ENCODE peak calls at places on chromosome 7, in nine cellular contexts. K, A, O, I, H, J, D, G and Y are unnamed samples.

GRCh38 chr7:9557853-9558252 is 1124.4 kb downstream of the NXPH1 start:
- DNase-seq in K (no peak), A (no peak), O (no peak), I (no peak), H (no peak), J (no peak), D (no peak), G (no peak), Y (no peak)

GRCh38 chr7:138887085-138887705 is 89.2 kb upstream of the ATP6V0A4 start:
- DNase-seq in K (no peak), A (no peak), O (no peak), I (no peak), H (no peak), J (no peak), D (no peak), G (no peak), Y (no peak)

GRCh38 chr7:151599401-151600227 is 79.9 kb upstream of the RHEB start:
- DNase-seq in K (peak; percentile 53), A (peak; percentile 94), O (peak; percentile 69), I (no peak), H (no peak), J (peak; percentile 71), D (no peak), G (peak; percentile 71), Y (no peak)

GRCh38 chr7:47333959-47334358 is 248.0 kb downstream of the TNS3 start:
- DNase-seq in K (no peak), A (no peak), O (no peak), I (peak; percentile 42), H (no peak), J (no peak), D (no peak), G (no peak), Y (no peak)

GRCh38 chr7:117134885-117135552 is 181.7 kb downstream of the ST7 start:
- DNase-seq in K (no peak), A (no peak), O (no peak), I (no peak), H (no peak), J (no peak), D (no peak), G (no peak), Y (peak; percentile 15)

GRCh38 chr7:93921607-93922446 is at the start of gene GNG11:
- DNase-seq in K (peak; percentile 87), A (peak; percentile 79), O (peak; percentile 36), I (peak; percentile 96), H (no peak), J (peak; percentile 31), D (peak; percentile 35), G (no peak), Y (peak; percentile 58)

GRCh38 chr7:115300228-115300870 is 378.5 kb downstream of the MDFIC start:
- DNase-seq in K (no peak), A (peak; percentile 46), O (peak; percentile 4), I (no peak), H (no peak), J (peak; percentile 69), D (no peak), G (peak; percentile 53), Y (no peak)

GRCh38 chr7:75064801-75065200 is 8.8 kb downstream of the RCC1L start:
- DNase-seq in K (no peak), A (no peak), O (no peak), I (no peak), H (no peak), J (no peak), D (no peak), G (no peak), Y (no peak)

DNA sequence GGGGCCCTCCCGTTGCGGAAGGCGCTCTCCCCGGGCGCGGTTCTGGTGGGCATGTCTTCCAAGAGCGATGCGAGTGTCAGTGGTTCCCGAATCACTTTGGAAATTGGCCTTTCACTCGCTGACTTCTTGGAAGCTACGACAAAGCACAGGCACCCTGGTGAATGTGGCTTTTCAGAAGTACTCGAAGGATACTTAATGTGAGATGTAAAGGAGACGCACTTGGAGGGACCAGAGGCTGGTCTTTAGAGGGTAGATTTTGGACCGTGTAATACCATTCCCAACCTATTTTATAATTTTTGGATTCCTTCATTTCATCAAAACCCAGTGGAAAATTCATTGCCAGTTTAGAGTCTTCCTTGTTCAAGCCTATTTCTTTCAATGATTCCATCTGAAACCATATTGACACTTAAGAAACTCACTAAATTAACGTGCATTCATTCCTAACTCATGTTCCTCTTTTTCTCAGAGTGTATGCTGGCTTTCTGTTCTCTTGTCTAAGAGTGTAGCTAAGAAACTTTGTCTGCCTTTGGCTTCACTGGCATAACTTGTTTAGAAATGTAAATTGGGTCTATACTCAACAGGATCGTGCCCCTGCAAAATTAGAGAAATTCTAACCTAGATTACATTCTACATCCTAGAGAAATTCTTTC is 628 bp upstream of the COPG2 start:
- DNase-seq in K (no peak), A (peak; percentile 40), O (no peak), I (no peak), H (no peak), J (peak; percentile 15), D (no peak), G (no peak), Y (no peak)
- H3K4me3 ChIP-seq in K (peak overlapping the region; percentile 68), A (peak overlapping the region; percentile 77), O (peak overlapping the region; percentile 86), I (peak overlapping the region; percentile 83), H (peak overlapping the region; percentile 68), J (peak overlapping the region; percentile 77), D (peak overlapping the region; percentile 77), G (peak overlapping the region; percentile 93), Y (peak overlapping the region; percentile 94)

GRCh38 chr7:143490719-143491306 is 13.1 kb downstream of the TAS2R41 start:
- DNase-seq in K (no peak), A (peak; percentile 45), O (no peak), I (no peak), H (no peak), J (peak; percentile 43), D (peak; percentile 39), G (no peak), Y (peak; percentile 13)
- TF ChIP-seq CTCF in K (peak; percentile 41), A (peak; percentile 70), O (peak; percentile 47), I (no peak), H (peak; percentile 47), J (peak; percentile 77), D (peak; percentile 46), G (peak; percentile 78), Y (peak; percentile 29)

DNA sequence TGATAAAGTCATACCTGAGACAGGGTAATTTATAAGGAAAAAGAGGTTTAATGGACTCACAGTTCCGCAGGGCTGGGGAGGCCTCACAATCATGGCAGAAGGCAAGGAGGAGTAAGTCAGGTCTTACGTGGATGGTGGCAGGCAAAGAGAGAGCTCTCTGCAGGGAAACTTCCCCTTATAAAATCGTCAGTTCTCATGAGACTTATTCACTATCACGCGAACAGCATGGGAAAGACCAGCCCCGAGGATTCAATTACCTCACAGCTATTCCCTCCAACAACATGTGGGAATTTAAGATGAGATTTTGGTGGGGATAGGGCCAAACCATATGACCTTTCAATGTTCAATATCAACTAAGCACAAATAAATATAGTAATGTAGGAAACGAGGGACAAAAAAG is 559.4 kb upstream of the KCND2 start:
- DNase-seq in K (no peak), A (no peak), O (no peak), I (no peak), H (no peak), J (no peak), D (no peak), G (no peak), Y (no peak)
- H3K4me3 ChIP-seq in K (no peak overlapping the region), A (no peak overlapping the region), O (no peak overlapping the region), I (no peak overlapping the region), H (no peak overlapping the region), J (no peak overlapping the region), D (no peak overlapping the region), G (no peak overlapping the region), Y (no peak overlapping the region)

GRCh38 chr7:309586-310228 is 19.7 kb downstream of the FOXL3 start:
- DNase-seq in K (no peak), A (no peak), O (no peak), I (no peak), H (no peak), J (no peak), D (no peak), G (no peak), Y (no peak)

GRCh38 chr7:311796-312195 is 21.8 kb downstream of the FOXL3 start:
- DNase-seq in K (no peak), A (no peak), O (peak; percentile 68), I (no peak), H (no peak), J (peak; percentile 81), D (no peak), G (no peak), Y (no peak)

GRCh38 chr7:311131-311680 is 21.2 kb downstream of the FOXL3 start:
- DNase-seq in K (no peak), A (no peak), O (no peak), I (no peak), H (no peak), J (no peak), D (no peak), G (no peak), Y (no peak)

GRCh38 chr7:314853-315252 is 24.9 kb downstream of the FOXL3 start:
- DNase-seq in K (no peak), A (no peak), O (no peak), I (no peak), H (no peak), J (no peak), D (no peak), G (no peak), Y (no peak)

DNA sequence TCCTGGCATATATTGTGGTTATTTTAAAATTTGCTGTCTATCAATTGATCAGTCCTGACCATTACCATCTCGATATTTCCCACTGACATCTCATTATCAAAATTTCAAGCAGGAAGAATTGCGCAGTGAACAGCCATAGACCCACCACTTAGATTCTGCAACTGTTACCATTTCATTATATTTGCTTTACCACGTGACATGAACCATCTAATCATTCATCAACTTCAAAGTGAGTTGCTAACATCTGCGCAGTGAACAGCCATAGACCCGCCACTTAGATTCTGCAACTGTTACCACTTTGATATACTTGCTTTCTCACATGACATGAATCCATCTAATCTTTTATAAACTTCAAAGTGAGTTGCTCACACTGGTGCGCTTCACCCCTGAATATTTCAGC is 22.4 kb downstream of the FOXL3 start:
- DNase-seq in K (no peak), A (no peak), O (no peak), I (no peak), H (no peak), J (peak; percentile 5), D (no peak), G (no peak), Y (no peak)
- TF ChIP-seq CTCF in K (no peak), A (no peak), O (no peak), I (no peak), H (no peak), J (no peak), D (no peak), G (no peak), Y (no peak)

DNA sequence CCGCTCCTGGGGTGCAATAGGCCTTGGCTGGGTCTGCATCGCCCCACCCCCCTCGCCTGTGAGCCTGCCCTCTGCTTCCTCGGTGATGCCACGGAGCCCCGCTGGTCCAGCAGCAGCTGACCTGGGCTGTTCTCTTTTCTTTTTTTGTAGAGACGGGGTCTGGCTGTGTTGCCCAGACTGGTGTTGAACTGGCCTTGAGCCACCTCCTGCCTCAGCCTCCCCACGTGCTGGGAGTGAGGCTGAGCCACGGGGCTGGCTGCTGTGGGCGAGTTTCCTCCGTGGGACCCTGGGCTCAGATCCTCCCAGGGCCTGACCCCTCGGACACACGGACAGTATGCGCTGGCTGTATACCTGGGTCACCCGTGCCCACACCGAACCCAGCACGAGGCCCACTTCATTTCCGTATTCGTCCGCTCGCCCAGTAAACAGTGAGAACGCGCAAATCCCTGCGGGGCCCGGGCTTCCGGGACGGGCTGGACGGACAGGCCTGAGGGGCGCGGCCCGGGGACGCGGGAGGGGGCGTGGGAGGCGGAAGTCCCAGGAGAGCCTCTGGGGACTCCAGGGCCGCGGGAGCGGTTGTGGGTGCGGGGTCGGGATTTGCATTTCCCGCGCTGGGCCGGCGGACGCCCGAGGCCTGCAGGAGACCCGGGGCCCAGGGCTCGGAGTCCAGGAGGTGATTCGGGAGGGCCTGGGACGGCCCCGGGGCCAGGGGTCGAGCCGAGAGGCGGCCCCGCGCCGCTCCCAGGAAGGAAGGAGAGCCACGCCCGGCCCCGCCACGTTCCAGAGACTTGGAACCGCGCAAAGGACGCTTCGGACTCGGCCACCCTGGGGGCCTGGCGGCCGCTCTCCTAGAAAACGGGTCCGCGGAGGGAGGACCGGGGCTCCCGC is 57.8 kb upstream of the DNAJB6 start:
- DNase-seq in K (peak; percentile 71), A (peak; percentile 2), O (no peak), I (no peak), H (no peak), J (no peak), D (peak; percentile 76), G (no peak), Y (peak; percentile 46)
- H3K4me3 ChIP-seq in K (peak overlapping the region; percentile 56), A (peak overlapping the region; percentile 38), O (peak overlapping the region; percentile 32), I (peak overlapping the region; percentile 22), H (peak overlapping the region; percentile 61), J (peak overlapping the region; percentile 45), D (peak overlapping the region; percentile 69), G (peak overlapping the region; percentile 26), Y (peak overlapping the region; percentile 50)